ENCODE peak calls at places on chromosomes 3 and 15, in six cellular contexts. M is hepatocyte, H is HCT116, Q is GM23338, V is PC-9, N is mammary epithelial cell. B is an unnamed sample. For H3K4me1, the result is how much of the 10 kb centered on the place peaks cover.

GRCh38 chr3:49410844-49411549 is 779 bp downstream of the RHOA start:
- DNase-seq in Q (no peak), V (no peak), H (no peak), M (no peak), N (peak), B (peak)

GRCh38 chr3:79517766-79518413 is 249.9 kb downstream of the ROBO1 start:
- DNase-seq in N (peak), Q (peak), M (peak), V (peak), H (no peak), B (peak)

GRCh38 chr3:108528459-108529231 is 18.2 kb upstream of the MYH15 start:
- DNase-seq in H (no peak), M (no peak), V (no peak), N (no peak), Q (no peak), B (no peak)

GRCh38 chr15:91268510-91268909 is 168.5 kb downstream of the SV2B start:
- DNase-seq in N (no peak), V (no peak), Q (peak), H (peak), M (no peak), B (no peak)

GRCh38 chr15:75891895-75892294 is 11.8 kb upstream of the FBXO22 start:
- DNase-seq in Q (no peak), M (peak), N (peak), H (no peak), V (no peak), B (peak)

GRCh38 chr3:178558637-178559036 is 22.4 kb downstream of the KCNMB2 start:
- DNase-seq in V (no peak), H (no peak), N (no peak), Q (peak), M (no peak), B (no peak)

GRCh38 chr3:37014620-37015019 is 21.3 kb downstream of the MLH1 start:
- DNase-seq in Q (peak), H (no peak), V (no peak), M (peak), N (no peak), B (no peak)

GRCh38 chr3:46300461-46300789 is 53.5 kb upstream of the CCR2 start:
- DNase-seq in Q (no peak), H (no peak), V (no peak), M (no peak), N (no peak), B (no peak)

GRCh38 chr3:145936986-145937385 is 224.0 kb downstream of the PLOD2 start:
- DNase-seq in M (no peak), V (no peak), H (no peak), Q (no peak), N (peak), B (no peak)

GRCh38 chr15:91942676-91943417 is 89.3 kb downstream of the SLCO3A1 start:
- DNase-seq in V (peak), N (peak), M (peak), Q (no peak), H (peak), B (no peak)

GRCh38 chr3:134974621-134975020 is 179.6 kb downstream of the EPHB1 start:
- DNase-seq in N (no peak), V (no peak), H (no peak), M (no peak), Q (no peak), B (no peak)

GRCh38 chr3:111739241-111739952 is 119.7 kb upstream of the PHLDB2 start:
- DNase-seq in N (peak), Q (no peak), M (no peak), V (peak), H (peak), B (peak)

GRCh38 chr15:76034111-76034510 is 21.9 kb upstream of the NRG4 start:
- DNase-seq in M (no peak), Q (no peak), V (no peak), N (no peak), H (no peak), B (no peak)

GRCh38 chr15:89654847-89655805 is at the start of gene KIF7:
- DNase-seq in N (peak), H (no peak), V (peak), M (peak), Q (peak), B (peak)

GRCh38 chr15:67066041-67067021 is 929 bp downstream of the SMAD3 start:
- DNase-seq in M (no peak), Q (peak), H (no peak), N (peak), V (no peak), B (peak)
- TF ChIP-seq EZH2 in M (no peak), Q (no peak), H (no peak), N (no peak), V (no peak), B (no peak)

GRCh38 chr15:80838666-80839065 is 59.5 kb downstream of the CEMIP start:
- DNase-seq in M (no peak), H (no peak), V (no peak), N (no peak), Q (no peak), B (no peak)
- H3K4me1 ChIP-seq in M (under half), H (under half), V (half or more), N (under half), Q (under half), B (under half)

GRCh38 chr3:12194669-12195161 is 36.0 kb upstream of the TIMP4 start:
- DNase-seq in Q (peak), M (peak), V (peak), H (peak), N (peak), B (no peak)
- H3K4me2 ChIP-seq in Q (no peak), M (no peak), V (peak), H (peak), N (peak), B (no peak)

GRCh38 chr15:40441736-40442531 is 1.2 kb downstream of the BAHD1 start:
- DNase-seq in M (peak), H (no peak), Q (peak), V (no peak), N (no peak), B (peak)
- TF ChIP-seq EZH2 in M (no peak), H (no peak), Q (no peak), V (no peak), N (no peak), B (no peak)

DNA sequence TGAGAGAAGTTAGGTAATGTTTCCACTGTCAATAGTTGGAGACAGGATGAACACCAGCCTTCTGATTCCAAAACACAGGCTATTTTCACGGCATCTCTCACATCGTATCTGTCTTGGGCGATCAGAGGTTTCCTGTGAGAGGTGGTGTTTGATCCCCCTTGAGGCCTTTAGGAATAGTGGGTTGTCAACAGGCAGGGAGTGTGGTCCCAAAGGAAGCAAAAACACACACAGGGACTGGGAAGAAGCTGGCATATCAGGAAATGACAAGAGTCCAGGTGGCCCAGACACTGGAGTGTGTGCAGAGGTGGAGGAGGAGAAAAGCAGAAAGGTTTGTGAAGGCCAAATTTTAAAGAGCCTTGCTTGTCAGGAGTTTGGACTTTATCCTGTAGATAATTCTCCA is 6.6 kb upstream of the MAGEF1 start:
- DNase-seq in M (no peak), H (no peak), N (no peak), V (no peak), Q (peak), B (no peak)
- H3K4me1 ChIP-seq in M (under half), H (under half), N (under half), V (under half), Q (under half), B (under half)

GRCh38 chr3:71008350-71008923 is 575.1 kb downstream of the FOXP1 start:
- DNase-seq in V (no peak), Q (no peak), M (no peak), H (no peak), N (no peak), B (peak)
- H3K4me2 ChIP-seq in V (no peak), Q (peak), M (no peak), H (no peak), N (no peak), B (peak)

B was measured in endothelial cell of umbilical vein.